ENCODE peak calls at places on chromosomes 2 and 18, in ten cellular contexts. T, Z, W, H, Y, U, R, V, C and J are unnamed samples.

GRCh38 chr18:74623047-74623816 is 25.6 kb downstream of the ZNF407 start:
- DNase-seq in T (no peak), Z (no peak), W (no peak), H (peak), Y (no peak), U (no peak), R (no peak), V (no peak), C (no peak), J (no peak)

GRCh38 chr2:215410932-215411285 is 25.0 kb downstream of the FN1 start:
- DNase-seq in T (no peak), Z (peak), W (no peak), H (no peak), Y (no peak), U (peak), R (peak), V (no peak), C (no peak), J (no peak)

GRCh38 chr18:7904529-7904928 is 337.4 kb downstream of the PTPRM start:
- DNase-seq in T (no peak), Z (peak), W (no peak), H (no peak), Y (no peak), U (peak), R (peak), V (no peak), C (no peak), J (no peak)

GRCh38 chr2:171228826-171229225 is 68.1 kb upstream of the TLK1 start:
- DNase-seq in T (no peak), Z (no peak), W (no peak), H (no peak), Y (no peak), U (no peak), R (no peak), V (no peak), C (no peak), J (no peak)

GRCh38 chr2:191845248-191845715 is 1.6 kb downstream of the CAVIN2 start:
- DNase-seq in T (peak), Z (peak), W (no peak), H (no peak), Y (peak), U (no peak), R (peak), V (no peak), C (no peak), J (no peak)

GRCh38 chr2:110105608-110106467 is 9.8 kb downstream of the MALL start:
- DNase-seq in T (no peak), Z (peak), W (peak), H (no peak), Y (no peak), U (no peak), R (peak), V (peak), C (no peak), J (peak)

GRCh38 chr18:72376256-72376655 is 167.9 kb downstream of the CBLN2 start:
- DNase-seq in T (no peak), Z (no peak), W (no peak), H (no peak), Y (no peak), U (no peak), R (no peak), V (no peak), C (no peak), J (no peak)

GRCh38 chr2:199606193-199606780 is 148.5 kb upstream of the SATB2 start:
- DNase-seq in T (no peak), Z (no peak), W (no peak), H (no peak), Y (peak), U (no peak), R (no peak), V (no peak), C (no peak), J (no peak)

GRCh38 chr2:40690036-40690435 is 238.1 kb upstream of the SLC8A1 start:
- DNase-seq in T (no peak), Z (no peak), W (no peak), H (no peak), Y (no peak), U (no peak), R (no peak), V (no peak), C (no peak), J (no peak)

GRCh38 chr2:236194786-236195185 is 26.6 kb upstream of the GBX2 start:
- DNase-seq in T (no peak), Z (no peak), W (no peak), H (no peak), Y (no peak), U (no peak), R (no peak), V (no peak), C (no peak), J (no peak)

GRCh38 chr2:201964011-201964410 is 69.6 kb upstream of the FZD7 start:
- DNase-seq in T (no peak), Z (no peak), W (no peak), H (no peak), Y (no peak), U (no peak), R (no peak), V (no peak), C (no peak), J (no peak)

GRCh38 chr2:69092857-69093256 is 79.9 kb downstream of the ANTXR1 start:
- DNase-seq in T (no peak), Z (no peak), W (no peak), H (no peak), Y (no peak), U (no peak), R (peak), V (no peak), C (no peak), J (no peak)

GRCh38 chr18:23453657-23454011 is 547 bp downstream of the RIOK3 start:
- DNase-seq in T (no peak), Z (peak), W (peak), H (peak), Y (no peak), U (no peak), R (peak), V (no peak), C (no peak), J (no peak)

GRCh38 chr18:49094979-49095632 is 144.3 kb upstream of the SMAD7 start:
- DNase-seq in T (no peak), Z (peak), W (no peak), H (no peak), Y (no peak), U (peak), R (peak), V (no peak), C (no peak), J (peak)

GRCh38 chr2:146821836-146822316 is 1023.0 kb upstream of the ACVR2A start:
- DNase-seq in T (no peak), Z (peak), W (peak), H (no peak), Y (no peak), U (no peak), R (peak), V (no peak), C (no peak), J (peak)

GRCh38 chr2:180555391-180555965 is 424.9 kb upstream of the UBE2E3 start:
- DNase-seq in T (no peak), Z (no peak), W (no peak), H (no peak), Y (no peak), U (no peak), R (no peak), V (no peak), C (no peak), J (no peak)

GRCh38 chr2:140855471-140855870 is 1275.3 kb downstream of the LRP1B start:
- DNase-seq in T (no peak), Z (no peak), W (no peak), H (no peak), Y (no peak), U (no peak), R (no peak), V (no peak), C (no peak), J (no peak)

GRCh38 chr2:147488472-147488871 is 356.4 kb upstream of the ACVR2A start:
- DNase-seq in T (no peak), Z (no peak), W (no peak), H (no peak), Y (no peak), U (no peak), R (no peak), V (no peak), C (no peak), J (no peak)

GRCh38 chr2:56444339-56444738 is 260.5 kb downstream of the CCDC85A start:
- DNase-seq in T (no peak), Z (no peak), W (peak), H (no peak), Y (no peak), U (no peak), R (no peak), V (no peak), C (no peak), J (no peak)

GRCh38 chr2:188645982-188646381 is 328.2 kb upstream of the COL3A1 start:
- DNase-seq in T (no peak), Z (peak), W (no peak), H (no peak), Y (no peak), U (no peak), R (no peak), V (no peak), C (no peak), J (no peak)

GRCh38 chr18:3661989-3662388 is 212.0 kb downstream of the TGIF1 start:
- DNase-seq in T (no peak), Z (no peak), W (no peak), H (no peak), Y (no peak), U (no peak), R (no peak), V (no peak), C (no peak), J (no peak)

GRCh38 chr2:203951366-203951902 is 14.9 kb downstream of the ICOS start:
- DNase-seq in T (no peak), Z (no peak), W (no peak), H (peak), Y (no peak), U (no peak), R (peak), V (no peak), C (peak), J (no peak)

GRCh38 chr2:186498834-186499233 is 12.8 kb downstream of the ZC3H15 start:
- DNase-seq in T (no peak), Z (no peak), W (no peak), H (no peak), Y (no peak), U (no peak), R (no peak), V (no peak), C (no peak), J (no peak)

GRCh38 chr2:1954061-1954460 is 209.7 kb upstream of the PXDN start:
- DNase-seq in T (no peak), Z (no peak), W (no peak), H (no peak), Y (no peak), U (no peak), R (no peak), V (no peak), C (no peak), J (no peak)

GRCh38 chr2:204454672-204455380 is 90.4 kb upstream of the PARD3B start:
- DNase-seq in T (no peak), Z (no peak), W (no peak), H (no peak), Y (no peak), U (no peak), R (no peak), V (no peak), C (no peak), J (no peak)

GRCh38 chr18:45664824-45665763 is 49.8 kb downstream of the SLC14A2 start:
- DNase-seq in T (no peak), Z (peak), W (peak), H (peak), Y (peak), U (no peak), R (peak), V (no peak), C (peak), J (peak)